ENCODE peak calls at places on chromosomes 16 and 17, in eight cellular contexts. G, I, K, P, E, C, U and T are unnamed samples.
A peak's percentile ranks its signal among the peaks of the same experiment; 100 is the strongest.

GRCh38 chr17:21524211-21524591 is 148.0 kb downstream of the KCNJ12 start:
- DNase-seq in G (no peak), I (no peak), K (no peak), P (no peak), E (no peak), C (no peak), U (no peak), T (no peak)

GRCh38 chr16:78005881-78006280 is 16.5 kb upstream of the CLEC3A start:
- DNase-seq in G (no peak), I (no peak), K (peak; percentile 85), P (no peak), E (no peak), C (peak; percentile 24), U (no peak), T (no peak)

GRCh38 chr17:11278984-11279270 is 37.9 kb downstream of the SHISA6 start:
- DNase-seq in G (no peak), I (no peak), K (no peak), P (no peak), E (no peak), C (no peak), U (no peak), T (no peak)

GRCh38 chr16:3198334-3199072 is 10.5 kb downstream of the OR1F1 start:
- DNase-seq in G (no peak), I (no peak), K (no peak), P (no peak), E (no peak), C (no peak), U (no peak), T (no peak)

GRCh38 chr17:49779730-49780220 is 8.7 kb upstream of the KAT7 start:
- DNase-seq in G (peak; percentile 22), I (no peak), K (peak; percentile 26), P (no peak), E (no peak), C (peak; percentile 15), U (no peak), T (no peak)

GRCh38 chr17:32854177-32854576 is 22.7 kb downstream of the MYO1D start:
- DNase-seq in G (no peak), I (no peak), K (peak; percentile 35), P (no peak), E (no peak), C (no peak), U (no peak), T (no peak)

GRCh38 chr17:74386397-74386796 is 19.1 kb downstream of the GPR142 start:
- DNase-seq in G (no peak), I (no peak), K (no peak), P (no peak), E (no peak), C (no peak), U (no peak), T (no peak)

GRCh38 chr17:835263-835662 is 53.1 kb downstream of the MRM3 start:
- DNase-seq in G (no peak), I (no peak), K (peak; percentile 90), P (peak; percentile 43), E (no peak), C (peak; percentile 46), U (no peak), T (no peak)

GRCh38 chr17:5282639-5283217 is 644 bp downstream of the RABEP1 start:
- DNase-seq in G (no peak), I (peak; percentile 17), K (peak; percentile 12), P (no peak), E (no peak), C (no peak), U (no peak), T (no peak)

GRCh38 chr16:56589141-56590039 is at the start of gene MT3:
- DNase-seq in G (peak; percentile 11), I (no peak), K (peak; percentile 87), P (no peak), E (no peak), C (peak; percentile 85), U (no peak), T (no peak)

GRCh38 chr17:77405867-77406513 is 265.2 kb downstream of the SEC14L1 start:
- DNase-seq in G (no peak), I (no peak), K (no peak), P (no peak), E (peak; percentile 56), C (no peak), U (no peak), T (no peak)

GRCh38 chr17:44354582-44355309 is 8.9 kb downstream of the FAM171A2 start:
- DNase-seq in G (no peak), I (no peak), K (peak; percentile 89), P (no peak), E (no peak), C (peak; percentile 91), U (no peak), T (no peak)

GRCh38 chr17:28402224-28402630 is 3.8 kb downstream of the SLC46A1 start:
- DNase-seq in G (no peak), I (no peak), K (peak; percentile 66), P (no peak), E (no peak), C (no peak), U (no peak), T (no peak)

GRCh38 chr17:82882715-82883446 is 43.1 kb upstream of the ZNF750 start:
- DNase-seq in G (peak; percentile 93), I (peak; percentile 27), K (no peak), P (no peak), E (no peak), C (no peak), U (no peak), T (no peak)

GRCh38 chr17:37050905-37051304 is 102.2 kb downstream of the AATF start:
- DNase-seq in G (no peak), I (no peak), K (no peak), P (no peak), E (no peak), C (no peak), U (no peak), T (no peak)